ENCODE peak calls at places on chromosomes 2 and 18, in ten cellular contexts. One of them, this sample, is unnamed.

GRCh38 chr18:22228930-22229329 is 59.5 kb downstream of the GATA6 start:
- DNase-seq in heart right ventricle: no peak
- DNase-seq in neural progenitor cell: no peak
- DNase-seq in HFF-Myc: no peak
- DNase-seq in fibroblast of mammary gland: peak
- DNase-seq in AG09319: no peak
- DNase-seq in activated CD8-positive, alpha-beta T cell treated with anti-CD3 and anti-CD28 coated beads for 36 hours: no peak
- DNase-seq in neural crest cell: no peak
- DNase-seq in GM12865: no peak
- DNase-seq in CD4-positive, alpha-beta T cell: no peak
- DNase-seq in this sample: no peak

GRCh38 chr2:168587302-168587701 is 131.2 kb downstream of the CERS6 start:
- DNase-seq in GM12865: no peak
- DNase-seq in heart right ventricle: no peak
- DNase-seq in fibroblast of mammary gland: no peak
- DNase-seq in HFF-Myc: no peak
- DNase-seq in AG09319: no peak
- DNase-seq in neural progenitor cell: no peak
- DNase-seq in activated CD8-positive, alpha-beta T cell treated with anti-CD3 and anti-CD28 coated beads for 36 hours: no peak
- DNase-seq in CD4-positive, alpha-beta T cell: no peak
- DNase-seq in neural crest cell: no peak
- DNase-seq in this sample: no peak

GRCh38 chr18:36831139-36831538 is 2.2 kb downstream of the KIAA1328 start:
- DNase-seq in HFF-Myc: no peak
- DNase-seq in neural crest cell: no peak
- DNase-seq in neural progenitor cell: no peak
- DNase-seq in CD4-positive, alpha-beta T cell: no peak
- DNase-seq in activated CD8-positive, alpha-beta T cell treated with anti-CD3 and anti-CD28 coated beads for 36 hours: no peak
- DNase-seq in GM12865: no peak
- DNase-seq in AG09319: no peak
- DNase-seq in fibroblast of mammary gland: peak
- DNase-seq in heart right ventricle: no peak
- DNase-seq in this sample: no peak

GRCh38 chr2:189179607-189179979 is at the start of gene COL5A2:
- DNase-seq in heart right ventricle: peak
- DNase-seq in neural progenitor cell: peak
- DNase-seq in HFF-Myc: peak
- DNase-seq in CD4-positive, alpha-beta T cell: no peak
- DNase-seq in AG09319: peak
- DNase-seq in fibroblast of mammary gland: peak
- DNase-seq in GM12865: no peak
- DNase-seq in activated CD8-positive, alpha-beta T cell treated with anti-CD3 and anti-CD28 coated beads for 36 hours: peak
- DNase-seq in neural crest cell: peak
- DNase-seq in this sample: no peak

GRCh38 chr2:85827879-85828569 is 60.8 kb downstream of the ST3GAL5 start:
- DNase-seq in activated CD8-positive, alpha-beta T cell treated with anti-CD3 and anti-CD28 coated beads for 36 hours: no peak
- DNase-seq in heart right ventricle: no peak
- DNase-seq in neural crest cell: no peak
- DNase-seq in AG09319: no peak
- DNase-seq in neural progenitor cell: no peak
- DNase-seq in HFF-Myc: no peak
- DNase-seq in GM12865: no peak
- DNase-seq in fibroblast of mammary gland: no peak
- DNase-seq in CD4-positive, alpha-beta T cell: no peak
- DNase-seq in this sample: peak

GRCh38 chr2:104698276-104698675 is 155.6 kb upstream of the POU3F3 start:
- DNase-seq in CD4-positive, alpha-beta T cell: no peak
- DNase-seq in neural progenitor cell: no peak
- DNase-seq in fibroblast of mammary gland: no peak
- DNase-seq in activated CD8-positive, alpha-beta T cell treated with anti-CD3 and anti-CD28 coated beads for 36 hours: no peak
- DNase-seq in heart right ventricle: no peak
- DNase-seq in AG09319: no peak
- DNase-seq in neural crest cell: no peak
- DNase-seq in GM12865: no peak
- DNase-seq in HFF-Myc: no peak
- DNase-seq in this sample: no peak

GRCh38 chr2:232339121-232340081 is 39.1 kb upstream of the ALPP start:
- DNase-seq in CD4-positive, alpha-beta T cell: no peak
- DNase-seq in HFF-Myc: no peak
- DNase-seq in activated CD8-positive, alpha-beta T cell treated with anti-CD3 and anti-CD28 coated beads for 36 hours: no peak
- DNase-seq in AG09319: no peak
- DNase-seq in neural crest cell: no peak
- DNase-seq in heart right ventricle: no peak
- DNase-seq in fibroblast of mammary gland: no peak
- DNase-seq in neural progenitor cell: no peak
- DNase-seq in GM12865: no peak
- DNase-seq in this sample: no peak

GRCh38 chr2:66433945-66434678 is 813 bp upstream of the MEIS1 start:
- DNase-seq in fibroblast of mammary gland: peak
- DNase-seq in HFF-Myc: no peak
- DNase-seq in AG09319: peak
- DNase-seq in neural progenitor cell: peak
- DNase-seq in GM12865: peak
- DNase-seq in neural crest cell: no peak
- DNase-seq in CD4-positive, alpha-beta T cell: no peak
- DNase-seq in heart right ventricle: peak
- DNase-seq in activated CD8-positive, alpha-beta T cell treated with anti-CD3 and anti-CD28 coated beads for 36 hours: no peak
- DNase-seq in this sample: peak

GRCh38 chr2:218394298-218395089 is 5.2 kb upstream of the CTDSP1 start:
- DNase-seq in neural crest cell: no peak
- DNase-seq in CD4-positive, alpha-beta T cell: no peak
- DNase-seq in HFF-Myc: no peak
- DNase-seq in activated CD8-positive, alpha-beta T cell treated with anti-CD3 and anti-CD28 coated beads for 36 hours: peak
- DNase-seq in neural progenitor cell: no peak
- DNase-seq in GM12865: no peak
- DNase-seq in AG09319: no peak
- DNase-seq in fibroblast of mammary gland: no peak
- DNase-seq in heart right ventricle: no peak
- DNase-seq in this sample: no peak

GRCh38 chr2:104597942-104598341 is 256.0 kb upstream of the POU3F3 start:
- DNase-seq in CD4-positive, alpha-beta T cell: no peak
- DNase-seq in AG09319: no peak
- DNase-seq in GM12865: no peak
- DNase-seq in HFF-Myc: no peak
- DNase-seq in heart right ventricle: no peak
- DNase-seq in activated CD8-positive, alpha-beta T cell treated with anti-CD3 and anti-CD28 coated beads for 36 hours: no peak
- DNase-seq in fibroblast of mammary gland: no peak
- DNase-seq in neural crest cell: no peak
- DNase-seq in neural progenitor cell: no peak
- DNase-seq in this sample: no peak

GRCh38 chr2:69100220-69100723 is 87.3 kb downstream of the ANTXR1 start:
- DNase-seq in fibroblast of mammary gland: peak
- DNase-seq in activated CD8-positive, alpha-beta T cell treated with anti-CD3 and anti-CD28 coated beads for 36 hours: no peak
- DNase-seq in neural crest cell: no peak
- DNase-seq in AG09319: peak
- DNase-seq in CD4-positive, alpha-beta T cell: no peak
- DNase-seq in GM12865: no peak
- DNase-seq in HFF-Myc: no peak
- DNase-seq in heart right ventricle: no peak
- DNase-seq in neural progenitor cell: no peak
- DNase-seq in this sample: no peak

GRCh38 chr18:79567481-79568147 is 112.0 kb upstream of the CTDP1 start:
- DNase-seq in AG09319: peak
- DNase-seq in neural progenitor cell: peak
- DNase-seq in GM12865: no peak
- DNase-seq in heart right ventricle: peak
- DNase-seq in activated CD8-positive, alpha-beta T cell treated with anti-CD3 and anti-CD28 coated beads for 36 hours: no peak
- DNase-seq in HFF-Myc: peak
- DNase-seq in neural crest cell: no peak
- DNase-seq in fibroblast of mammary gland: peak
- DNase-seq in CD4-positive, alpha-beta T cell: no peak
- DNase-seq in this sample: no peak

GRCh38 chr2:226993171-226993570 is 157.3 kb downstream of the RHBDD1 start:
- DNase-seq in heart right ventricle: no peak
- DNase-seq in activated CD8-positive, alpha-beta T cell treated with anti-CD3 and anti-CD28 coated beads for 36 hours: no peak
- DNase-seq in fibroblast of mammary gland: no peak
- DNase-seq in neural crest cell: no peak
- DNase-seq in CD4-positive, alpha-beta T cell: no peak
- DNase-seq in HFF-Myc: no peak
- DNase-seq in neural progenitor cell: no peak
- DNase-seq in AG09319: no peak
- DNase-seq in GM12865: no peak
- DNase-seq in this sample: no peak

GRCh38 chr18:54551590-54551989 is 39.5 kb upstream of the DYNAP start:
- DNase-seq in neural progenitor cell: peak
- DNase-seq in fibroblast of mammary gland: peak
- DNase-seq in GM12865: no peak
- DNase-seq in HFF-Myc: peak
- DNase-seq in CD4-positive, alpha-beta T cell: no peak
- DNase-seq in neural crest cell: no peak
- DNase-seq in activated CD8-positive, alpha-beta T cell treated with anti-CD3 and anti-CD28 coated beads for 36 hours: no peak
- DNase-seq in heart right ventricle: no peak
- DNase-seq in AG09319: no peak
- DNase-seq in this sample: no peak

GRCh38 chr2:106159867-106160785 is 34.0 kb downstream of the UXS1 start:
- DNase-seq in AG09319: no peak
- DNase-seq in HFF-Myc: no peak
- DNase-seq in CD4-positive, alpha-beta T cell: peak
- DNase-seq in fibroblast of mammary gland: no peak
- DNase-seq in activated CD8-positive, alpha-beta T cell treated with anti-CD3 and anti-CD28 coated beads for 36 hours: peak
- DNase-seq in GM12865: no peak
- DNase-seq in heart right ventricle: no peak
- DNase-seq in neural progenitor cell: no peak
- DNase-seq in neural crest cell: no peak
- DNase-seq in this sample: no peak

GRCh38 chr2:172698041-172698863 is 37.4 kb upstream of the RAPGEF4 start:
- DNase-seq in heart right ventricle: no peak
- DNase-seq in GM12865: peak
- DNase-seq in neural progenitor cell: no peak
- DNase-seq in fibroblast of mammary gland: peak
- DNase-seq in CD4-positive, alpha-beta T cell: no peak
- DNase-seq in HFF-Myc: peak
- DNase-seq in neural crest cell: no peak
- DNase-seq in activated CD8-positive, alpha-beta T cell treated with anti-CD3 and anti-CD28 coated beads for 36 hours: peak
- DNase-seq in AG09319: no peak
- DNase-seq in this sample: no peak

GRCh38 chr2:98847853-98848252 is 88.2 kb downstream of the CRACDL start:
- DNase-seq in heart right ventricle: no peak
- DNase-seq in neural progenitor cell: no peak
- DNase-seq in GM12865: no peak
- DNase-seq in AG09319: no peak
- DNase-seq in activated CD8-positive, alpha-beta T cell treated with anti-CD3 and anti-CD28 coated beads for 36 hours: no peak
- DNase-seq in HFF-Myc: no peak
- DNase-seq in CD4-positive, alpha-beta T cell: no peak
- DNase-seq in neural crest cell: no peak
- DNase-seq in fibroblast of mammary gland: peak
- DNase-seq in this sample: no peak

GRCh38 chr2:149329068-149329467 is 1.3 kb upstream of the LYPD6 start:
- DNase-seq in activated CD8-positive, alpha-beta T cell treated with anti-CD3 and anti-CD28 coated beads for 36 hours: no peak
- DNase-seq in HFF-Myc: no peak
- DNase-seq in neural progenitor cell: no peak
- DNase-seq in AG09319: no peak
- DNase-seq in GM12865: peak
- DNase-seq in heart right ventricle: no peak
- DNase-seq in neural crest cell: peak
- DNase-seq in fibroblast of mammary gland: no peak
- DNase-seq in CD4-positive, alpha-beta T cell: no peak
- DNase-seq in this sample: no peak
- TF ChIP-seq CTCF in activated CD8-positive, alpha-beta T cell treated with anti-CD3 and anti-CD28 coated beads for 36 hours: no peak
- TF ChIP-seq CTCF in HFF-Myc: peak
- TF ChIP-seq CTCF in neural progenitor cell: peak
- TF ChIP-seq CTCF in AG09319: peak
- TF ChIP-seq CTCF in GM12865: peak
- TF ChIP-seq CTCF in heart right ventricle: no peak
- TF ChIP-seq CTCF in neural crest cell: peak
- TF ChIP-seq CTCF in fibroblast of mammary gland: peak
- TF ChIP-seq CTCF in CD4-positive, alpha-beta T cell: no peak
- TF ChIP-seq CTCF in this sample: peak

GRCh38 chr2:237574894-237575868 is 8.8 kb downstream of the PRLH start:
- DNase-seq in fibroblast of mammary gland: peak
- DNase-seq in heart right ventricle: peak
- DNase-seq in AG09319: no peak
- DNase-seq in neural crest cell: no peak
- DNase-seq in activated CD8-positive, alpha-beta T cell treated with anti-CD3 and anti-CD28 coated beads for 36 hours: no peak
- DNase-seq in neural progenitor cell: no peak
- DNase-seq in CD4-positive, alpha-beta T cell: no peak
- DNase-seq in HFF-Myc: no peak
- DNase-seq in GM12865: no peak
- DNase-seq in this sample: no peak

GRCh38 chr2:237572742-237573101 is 6.3 kb downstream of the PRLH start:
- DNase-seq in CD4-positive, alpha-beta T cell: no peak
- DNase-seq in neural crest cell: no peak
- DNase-seq in AG09319: no peak
- DNase-seq in heart right ventricle: no peak
- DNase-seq in HFF-Myc: no peak
- DNase-seq in activated CD8-positive, alpha-beta T cell treated with anti-CD3 and anti-CD28 coated beads for 36 hours: no peak
- DNase-seq in fibroblast of mammary gland: no peak
- DNase-seq in neural progenitor cell: no peak
- DNase-seq in GM12865: no peak
- DNase-seq in this sample: no peak

GRCh38 chr2:237573721-237574415 is 7.5 kb downstream of the PRLH start:
- DNase-seq in HFF-Myc: no peak
- DNase-seq in neural progenitor cell: no peak
- DNase-seq in heart right ventricle: no peak
- DNase-seq in GM12865: no peak
- DNase-seq in neural crest cell: no peak
- DNase-seq in CD4-positive, alpha-beta T cell: no peak
- DNase-seq in activated CD8-positive, alpha-beta T cell treated with anti-CD3 and anti-CD28 coated beads for 36 hours: no peak
- DNase-seq in AG09319: no peak
- DNase-seq in fibroblast of mammary gland: no peak
- DNase-seq in this sample: no peak

GRCh38 chr2:237575869-237576862 is 9.8 kb downstream of the PRLH start:
- DNase-seq in neural crest cell: no peak
- DNase-seq in heart right ventricle: no peak
- DNase-seq in HFF-Myc: no peak
- DNase-seq in CD4-positive, alpha-beta T cell: no peak
- DNase-seq in activated CD8-positive, alpha-beta T cell treated with anti-CD3 and anti-CD28 coated beads for 36 hours: no peak
- DNase-seq in neural progenitor cell: no peak
- DNase-seq in AG09319: no peak
- DNase-seq in fibroblast of mammary gland: no peak
- DNase-seq in GM12865: no peak
- DNase-seq in this sample: no peak

GRCh38 chr2:237574467-237574866 is 8.1 kb downstream of the PRLH start:
- DNase-seq in HFF-Myc: no peak
- DNase-seq in heart right ventricle: no peak
- DNase-seq in activated CD8-positive, alpha-beta T cell treated with anti-CD3 and anti-CD28 coated beads for 36 hours: no peak
- DNase-seq in CD4-positive, alpha-beta T cell: no peak
- DNase-seq in neural progenitor cell: no peak
- DNase-seq in AG09319: no peak
- DNase-seq in GM12865: no peak
- DNase-seq in neural crest cell: no peak
- DNase-seq in fibroblast of mammary gland: no peak
- DNase-seq in this sample: no peak
- TF ChIP-seq CTCF in HFF-Myc: no peak
- TF ChIP-seq CTCF in heart right ventricle: no peak
- TF ChIP-seq CTCF in activated CD8-positive, alpha-beta T cell treated with anti-CD3 and anti-CD28 coated beads for 36 hours: no peak
- TF ChIP-seq CTCF in CD4-positive, alpha-beta T cell: no peak
- TF ChIP-seq CTCF in neural progenitor cell: no peak
- TF ChIP-seq CTCF in AG09319: no peak
- TF ChIP-seq CTCF in GM12865: no peak
- TF ChIP-seq CTCF in neural crest cell: no peak
- TF ChIP-seq CTCF in fibroblast of mammary gland: no peak
- TF ChIP-seq CTCF in this sample: no peak

GRCh38 chr2:181570833-181571661 is 85.9 kb downstream of the CERKL start:
- DNase-seq in activated CD8-positive, alpha-beta T cell treated with anti-CD3 and anti-CD28 coated beads for 36 hours: no peak
- DNase-seq in neural progenitor cell: no peak
- DNase-seq in GM12865: peak
- DNase-seq in HFF-Myc: no peak
- DNase-seq in neural crest cell: no peak
- DNase-seq in CD4-positive, alpha-beta T cell: no peak
- DNase-seq in AG09319: no peak
- DNase-seq in heart right ventricle: no peak
- DNase-seq in fibroblast of mammary gland: peak
- DNase-seq in this sample: no peak
- TF ChIP-seq CTCF in activated CD8-positive, alpha-beta T cell treated with anti-CD3 and anti-CD28 coated beads for 36 hours: peak
- TF ChIP-seq CTCF in neural progenitor cell: no peak
- TF ChIP-seq CTCF in GM12865: peak
- TF ChIP-seq CTCF in HFF-Myc: no peak
- TF ChIP-seq CTCF in neural crest cell: peak
- TF ChIP-seq CTCF in CD4-positive, alpha-beta T cell: peak
- TF ChIP-seq CTCF in AG09319: peak
- TF ChIP-seq CTCF in heart right ventricle: peak
- TF ChIP-seq CTCF in fibroblast of mammary gland: peak
- TF ChIP-seq CTCF in this sample: peak

GRCh38 chr2:174617120-174617519 is 19.5 kb upstream of the WIPF1 start:
- DNase-seq in GM12865: no peak
- DNase-seq in HFF-Myc: no peak
- DNase-seq in neural crest cell: no peak
- DNase-seq in fibroblast of mammary gland: peak
- DNase-seq in neural progenitor cell: no peak
- DNase-seq in activated CD8-positive, alpha-beta T cell treated with anti-CD3 and anti-CD28 coated beads for 36 hours: no peak
- DNase-seq in heart right ventricle: no peak
- DNase-seq in CD4-positive, alpha-beta T cell: no peak
- DNase-seq in AG09319: no peak
- DNase-seq in this sample: no peak
- TF ChIP-seq CTCF in GM12865: no peak
- TF ChIP-seq CTCF in HFF-Myc: no peak
- TF ChIP-seq CTCF in neural crest cell: no peak
- TF ChIP-seq CTCF in fibroblast of mammary gland: no peak
- TF ChIP-seq CTCF in neural progenitor cell: no peak
- TF ChIP-seq CTCF in activated CD8-positive, alpha-beta T cell treated with anti-CD3 and anti-CD28 coated beads for 36 hours: no peak
- TF ChIP-seq CTCF in heart right ventricle: no peak
- TF ChIP-seq CTCF in CD4-positive, alpha-beta T cell: no peak
- TF ChIP-seq CTCF in AG09319: no peak
- TF ChIP-seq CTCF in this sample: no peak